ENCODE peak calls at places on chromosome 21, in eight cellular contexts. J is tibial artery, V is hepatocyte, R is neural progenitor cell, Y is H9, N is DND-41, Z is K562, Q is A549. D is an unnamed sample. For H3K4me1, the result is how much of the 10 kb centered on the place peaks cover.

GRCh38 chr21:35664683-35665082 is 395.6 kb downstream of the SETD4 start:
- DNase-seq in V (no peak), R (no peak), Y (no peak), Z (no peak), N (peak), J (no peak), Q (no peak), D (peak)

GRCh38 chr21:25561668-25562641 is 45.3 kb downstream of the MRPL39 start:
- DNase-seq in N (peak), Z (no peak), J (peak), R (peak), Y (peak), Q (no peak), V (peak), D (no peak)

GRCh38 chr21:26438976-26439375 is 134.1 kb downstream of the CYYR1 start:
- DNase-seq in J (no peak), Q (no peak), Z (no peak), R (no peak), N (no peak), Y (no peak), V (no peak), D (no peak)

GRCh38 chr21:44349847-44350772 is 3.3 kb upstream of the TRPM2 start:
- DNase-seq in Z (no peak), N (no peak), Y (peak), Q (no peak), V (no peak), R (no peak), J (no peak), D (no peak)

GRCh38 chr21:35611752-35612151 is 448.6 kb downstream of the SETD4 start:
- DNase-seq in J (no peak), Z (no peak), N (no peak), Q (no peak), V (no peak), Y (no peak), R (no peak), D (peak)

GRCh38 chr21:26437326-26438009 is 135.6 kb downstream of the CYYR1 start:
- DNase-seq in J (no peak), Z (no peak), Q (no peak), N (no peak), V (no peak), Y (peak), R (no peak), D (no peak)

GRCh38 chr21:25964009-25964408 is 206.6 kb downstream of the APP start:
- DNase-seq in Q (no peak), N (no peak), Z (no peak), J (no peak), V (no peak), R (no peak), Y (no peak), D (peak)

GRCh38 chr21:17497345-17497744 is 15.5 kb upstream of the CXADR start:
- DNase-seq in N (no peak), R (no peak), Q (no peak), Z (no peak), Y (no peak), J (no peak), V (no peak), D (no peak)

GRCh38 chr21:24514081-24514733 is 1093.1 kb downstream of the MRPL39 start:
- DNase-seq in J (no peak), N (no peak), V (no peak), Z (no peak), Q (no peak), R (no peak), Y (no peak), D (peak)

GRCh38 chr21:43597052-43597451 is 62.2 kb downstream of the HSF2BP start:
- DNase-seq in Q (no peak), N (no peak), Y (no peak), R (no peak), V (peak), J (no peak), Z (no peak), D (peak)

GRCh38 chr21:36630485-36631206 is 68.3 kb upstream of the SIM2 start:
- DNase-seq in N (peak), Z (peak), Y (peak), R (peak), V (peak), J (no peak), Q (peak), D (peak)

GRCh38 chr21:16579538-16579937 is 849.8 kb downstream of the USP25 start:
- DNase-seq in N (no peak), J (no peak), R (no peak), Q (no peak), Y (no peak), V (peak), Z (no peak), D (no peak)

GRCh38 chr21:36734367-36735200 is 35.7 kb downstream of the SIM2 start:
- DNase-seq in R (no peak), N (no peak), Y (no peak), V (no peak), Z (no peak), Q (no peak), J (peak), D (no peak)

DNA sequence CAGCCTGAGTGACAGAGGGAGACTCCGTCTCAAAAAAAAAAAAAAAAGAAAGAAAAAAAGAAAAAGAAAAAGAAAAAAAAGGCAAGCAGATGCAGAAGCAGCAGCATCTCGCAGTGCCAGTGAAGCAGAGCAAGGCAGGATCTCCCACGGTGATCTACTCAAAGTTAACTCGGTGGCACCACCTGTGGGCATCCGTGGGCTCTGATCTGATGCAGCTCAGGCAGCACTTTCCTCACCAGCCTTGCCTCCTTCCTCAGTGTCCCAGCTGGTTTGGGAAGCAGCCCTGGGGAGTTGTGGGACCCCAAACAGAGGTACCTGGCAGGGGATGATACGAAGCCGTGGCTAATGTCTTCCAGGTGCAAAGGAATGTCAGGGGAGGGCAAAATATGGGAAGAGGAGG is 104.3 kb upstream of the KRTAP19-8 start:
- DNase-seq in N (peak), Y (no peak), V (no peak), R (peak), J (no peak), Z (no peak), Q (no peak), D (peak)
- TF ChIP-seq CTCF in N (peak), Y (peak), V (no peak), R (peak), J (no peak), Z (no peak), Q (no peak), D (peak)

GRCh38 chr21:33799378-33800090 is 116.1 kb downstream of the ATP5PO start:
- DNase-seq in Q (no peak), Y (no peak), V (no peak), N (no peak), Z (no peak), R (peak), J (no peak), D (no peak)
- H3K4me1 ChIP-seq in Q (under half), Y (under half), V (under half), N (under half), Z (under half), R (under half), J (under half), D (under half)

DNA sequence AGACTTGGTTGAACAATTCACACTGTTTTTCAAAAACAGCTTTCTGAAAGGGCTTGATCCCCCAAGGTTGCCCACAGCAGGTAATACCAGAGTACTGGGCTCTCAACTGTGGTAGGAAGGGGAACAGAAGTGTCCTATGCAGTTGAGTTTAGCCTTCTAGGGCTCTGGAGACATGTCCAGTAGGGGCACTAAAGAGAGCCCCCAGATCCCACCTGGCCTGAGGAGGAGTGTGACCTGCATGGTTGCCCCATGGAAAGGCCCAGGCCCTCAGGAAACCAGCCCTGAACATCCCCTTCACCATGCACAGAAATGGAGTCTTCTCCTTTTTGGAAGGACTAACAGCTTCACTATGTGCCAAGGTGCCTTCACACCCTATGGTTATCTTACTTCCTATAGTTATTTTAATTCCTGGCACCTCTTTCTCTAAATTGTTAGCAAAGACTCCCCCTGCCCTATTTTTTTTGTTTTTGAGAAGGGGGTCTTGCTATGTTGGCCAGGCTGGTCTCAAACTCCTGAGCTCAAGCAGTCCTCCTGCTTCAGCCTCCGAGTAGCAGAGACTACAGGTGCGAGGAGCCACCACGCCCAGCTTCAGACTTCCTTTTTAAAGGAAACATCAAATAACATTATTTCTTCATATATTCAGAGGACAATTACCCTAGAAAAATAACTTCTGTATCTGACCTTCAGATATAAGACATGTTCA is 16.8 kb upstream of the LSS start:
- DNase-seq in V (no peak), Z (no peak), N (no peak), J (no peak), Q (no peak), Y (no peak), R (no peak), D (no peak)
- TF ChIP-seq CTCF in V (no peak), Z (no peak), N (no peak), J (no peak), Q (no peak), Y (no peak), R (no peak), D (peak)

DNA sequence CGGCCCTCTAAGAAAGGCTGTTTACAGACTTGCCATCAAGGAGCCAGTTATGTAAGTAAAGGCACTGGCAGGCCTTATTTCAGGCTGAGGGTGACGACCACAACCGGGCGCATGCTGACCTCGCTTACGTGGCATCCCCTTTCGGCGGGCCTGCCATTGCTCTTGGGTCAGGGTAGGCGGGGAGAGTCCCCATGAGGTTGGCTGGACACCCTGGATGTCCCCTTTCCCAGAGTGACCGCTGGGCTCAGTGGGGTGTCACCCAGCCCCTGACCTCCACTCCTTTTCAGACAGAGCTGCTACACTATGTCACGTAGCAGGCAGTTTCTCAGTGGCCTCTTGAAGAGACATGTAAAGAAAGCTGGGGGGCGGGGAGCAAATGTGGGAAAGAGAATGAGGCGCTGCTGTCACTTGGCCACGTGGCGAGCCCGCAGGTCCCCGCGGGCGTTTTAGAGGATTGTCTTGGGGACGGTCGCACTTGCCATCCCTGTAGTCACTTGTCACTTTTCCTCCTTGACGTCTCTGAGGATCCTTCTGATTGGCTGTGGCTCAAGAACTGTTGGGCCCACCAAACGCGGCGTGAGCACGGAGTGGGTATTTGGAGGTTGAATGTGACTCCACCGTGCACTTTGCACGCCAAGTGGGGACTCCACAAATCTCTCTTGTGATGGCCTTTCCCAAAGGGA is 42.2 kb downstream of the SLC37A1 start:
- DNase-seq in N (no peak), J (peak), V (no peak), Q (no peak), R (no peak), Y (no peak), Z (no peak), D (no peak)
- H3K4me1 ChIP-seq in N (under half), J (under half), V (under half), Q (under half), R (under half), Y (under half), Z (under half), D (under half)

GRCh38 chr21:38236232-38236631 is 20.6 kb upstream of the KCNJ15 start:
- DNase-seq in Q (no peak), J (no peak), Z (no peak), R (no peak), Y (no peak), V (no peak), N (no peak), D (peak)
- TF ChIP-seq CTCF in Q (no peak), J (no peak), Z (no peak), R (no peak), Y (peak), V (no peak), N (no peak), D (peak)

DNA sequence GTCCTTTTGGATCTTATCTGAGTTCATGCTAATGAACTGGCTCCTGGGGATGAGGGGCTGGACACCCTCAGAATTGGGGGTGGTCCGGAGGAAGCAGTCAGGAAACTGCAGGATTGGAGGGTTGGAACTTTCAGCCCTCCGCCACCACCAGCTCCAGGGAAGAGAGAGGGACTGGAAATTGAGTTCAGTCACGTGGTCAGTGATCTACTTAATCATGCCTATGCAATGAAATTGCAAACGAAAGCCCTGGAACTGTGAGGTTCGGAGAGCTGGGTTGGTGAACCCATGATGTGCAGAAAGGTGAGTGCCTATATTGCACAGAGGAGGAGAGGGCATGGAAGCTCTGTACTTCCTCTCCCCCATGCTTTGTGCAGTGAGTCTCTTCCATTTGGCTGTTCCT is 16.6 kb downstream of the ITSN1 start:
- DNase-seq in J (no peak), Z (no peak), R (no peak), N (no peak), Y (no peak), V (no peak), Q (no peak), D (no peak)
- H3K4me1 ChIP-seq in J (half or more), Z (under half), R (under half), N (under half), Y (under half), V (under half), Q (under half), D (under half)

GRCh38 chr21:39633043-39633442 is 20.3 kb downstream of the B3GALT5 start:
- DNase-seq in Y (no peak), V (peak), Q (peak), R (no peak), N (no peak), J (no peak), Z (no peak), D (peak)

GRCh38 chr21:39630827-39631226 is 18.1 kb downstream of the B3GALT5 start:
- DNase-seq in Q (no peak), Y (no peak), R (no peak), V (no peak), J (no peak), Z (no peak), N (no peak), D (peak)

GRCh38 chr21:39630191-39630591 is 17.5 kb downstream of the B3GALT5 start:
- DNase-seq in R (no peak), Q (peak), Z (no peak), V (no peak), J (no peak), Y (no peak), N (no peak), D (peak)

GRCh38 chr21:39633770-39634181 is 21.0 kb downstream of the B3GALT5 start:
- DNase-seq in Z (no peak), Q (peak), Y (no peak), J (no peak), V (peak), R (no peak), N (no peak), D (peak)

DNA sequence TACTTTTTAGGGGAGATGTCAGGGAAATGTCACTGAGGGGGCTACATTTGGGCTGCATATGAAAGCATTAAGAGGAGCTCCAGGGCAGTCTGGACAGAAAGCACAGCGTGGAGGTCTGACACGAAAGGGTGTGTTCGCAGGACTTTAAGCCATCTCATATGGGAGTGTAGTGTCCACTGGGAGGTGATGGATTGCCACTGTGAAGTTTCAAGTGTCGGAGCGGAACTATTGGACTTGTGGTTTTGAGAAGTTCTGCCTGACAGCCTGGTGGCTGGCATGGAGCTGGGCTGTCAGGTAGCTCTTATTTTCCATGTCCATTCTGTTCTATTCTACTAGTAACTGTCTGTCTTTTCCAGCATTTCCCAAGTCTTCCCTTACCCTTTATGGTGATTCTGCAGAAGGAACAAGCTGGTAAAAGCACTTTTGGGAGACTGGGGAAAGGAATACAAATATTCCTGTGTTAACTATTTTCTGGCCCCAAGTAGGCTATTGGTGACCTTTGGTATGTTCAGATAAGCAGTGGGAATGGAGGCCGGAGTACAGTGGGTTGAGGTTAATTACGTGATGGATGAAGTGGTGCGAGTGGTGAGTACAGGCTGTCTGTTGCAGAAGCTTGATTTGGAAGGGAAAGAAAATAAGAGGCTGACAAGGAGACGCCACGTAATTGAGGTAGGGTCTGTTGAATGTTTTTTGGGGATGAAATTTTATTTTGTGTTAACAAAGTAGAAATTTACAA is 19.3 kb downstream of the B3GALT5 start:
- DNase-seq in J (no peak), Q (no peak), R (no peak), Z (no peak), N (no peak), V (no peak), Y (no peak), D (no peak)
- TF ChIP-seq CTCF in J (no peak), Q (no peak), R (no peak), Z (no peak), N (no peak), V (no peak), Y (no peak), D (no peak)

D was measured in PC-3.